ENCODE peak calls at places on chromosome 1, in six cellular contexts. L, B, V, M, Z and N are unnamed samples.

GRCh38 chr1:33823830-33824229 is 40.0 kb upstream of the HMGB4 start:
- DNase-seq in Z (no peak), M (no peak), B (no peak), V (no peak), L (no peak), N (no peak)

GRCh38 chr1:80155371-80155770 is 1148.8 kb upstream of the ADGRL4 start:
- DNase-seq in B (no peak), L (no peak), V (peak), M (no peak), Z (no peak), N (peak)

GRCh38 chr1:109812691-109813393 is 49.1 kb upstream of the EPS8L3 start:
- DNase-seq in L (no peak), Z (no peak), M (no peak), B (no peak), V (no peak), N (no peak)

GRCh38 chr1:63773815-63774616 is at the start of gene ROR1:
- DNase-seq in L (peak), B (peak), Z (peak), M (peak), V (peak), N (peak)

GRCh38 chr1:168709407-168709891 is 19.6 kb downstream of the DPT start:
- DNase-seq in L (peak), B (peak), M (no peak), V (peak), Z (no peak), N (peak)

GRCh38 chr1:79982218-79982617 is 975.7 kb upstream of the ADGRL4 start:
- DNase-seq in Z (peak), M (no peak), V (peak), B (peak), L (peak), N (no peak)

GRCh38 chr1:86774305-86775304 is 70.2 kb downstream of the SH3GLB1 start:
- DNase-seq in L (no peak), V (peak), M (peak), Z (peak), B (peak), N (peak)

GRCh38 chr1:19738106-19738505 is 61.6 kb downstream of the TMCO4 start:
- DNase-seq in L (no peak), Z (no peak), V (no peak), M (no peak), B (no peak), N (no peak)

GRCh38 chr1:165564561-165564960 is 20.8 kb downstream of the LRRC52 start:
- DNase-seq in B (no peak), M (peak), Z (no peak), V (no peak), L (no peak), N (no peak)

GRCh38 chr1:214494706-214495105 is 56.7 kb downstream of the PTPN14 start:
- DNase-seq in B (no peak), M (no peak), L (peak), V (no peak), Z (no peak), N (peak)

DNA sequence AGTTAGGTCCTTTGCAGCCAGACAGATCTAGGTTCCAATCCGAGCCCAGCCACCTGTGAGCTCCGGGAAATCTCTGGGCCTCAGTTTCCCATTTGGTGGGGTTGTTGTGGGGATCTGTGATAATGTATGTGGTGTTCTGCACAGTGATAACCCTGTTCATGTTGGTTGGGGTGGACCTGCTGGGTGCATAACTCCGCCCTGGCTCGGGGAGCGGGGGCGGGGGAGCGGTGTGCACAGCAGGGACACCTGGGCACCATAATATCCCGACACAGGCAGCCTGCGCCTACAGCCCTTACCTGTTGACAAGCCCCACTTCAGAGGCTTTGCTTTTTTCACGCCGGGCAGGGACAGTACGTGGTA is 48.0 kb upstream of the ACOT11 start:
- DNase-seq in M (no peak), B (no peak), L (no peak), Z (no peak), V (no peak), N (peak)
- H3K4me3 ChIP-seq in M (no peak), B (peak), L (no peak), Z (no peak), V (no peak), N (peak)

GRCh38 chr1:31396633-31397351 is 16.2 kb upstream of the SERINC2 start:
- DNase-seq in Z (no peak), M (no peak), L (no peak), V (peak), B (peak), N (peak)
- TF ChIP-seq CTCF in Z (peak), M (no peak), L (peak), V (peak), B (peak), N (peak)

GRCh38 chr1:94924967-94925366 is 1.9 kb downstream of the CNN3 start:
- DNase-seq in Z (no peak), B (no peak), V (peak), M (no peak), L (peak), N (no peak)

GRCh38 chr1:94925561-94926364 is 1.1 kb downstream of the CNN3 start:
- DNase-seq in L (peak), Z (peak), M (peak), V (peak), B (peak), N (peak)

GRCh38 chr1:94921977-94922376 is 4.9 kb downstream of the CNN3 start:
- DNase-seq in M (no peak), V (no peak), B (no peak), Z (no peak), L (no peak), N (no peak)

GRCh38 chr1:94920061-94920460 is 6.8 kb downstream of the CNN3 start:
- DNase-seq in M (no peak), V (no peak), B (no peak), Z (no peak), L (no peak), N (no peak)

DNA sequence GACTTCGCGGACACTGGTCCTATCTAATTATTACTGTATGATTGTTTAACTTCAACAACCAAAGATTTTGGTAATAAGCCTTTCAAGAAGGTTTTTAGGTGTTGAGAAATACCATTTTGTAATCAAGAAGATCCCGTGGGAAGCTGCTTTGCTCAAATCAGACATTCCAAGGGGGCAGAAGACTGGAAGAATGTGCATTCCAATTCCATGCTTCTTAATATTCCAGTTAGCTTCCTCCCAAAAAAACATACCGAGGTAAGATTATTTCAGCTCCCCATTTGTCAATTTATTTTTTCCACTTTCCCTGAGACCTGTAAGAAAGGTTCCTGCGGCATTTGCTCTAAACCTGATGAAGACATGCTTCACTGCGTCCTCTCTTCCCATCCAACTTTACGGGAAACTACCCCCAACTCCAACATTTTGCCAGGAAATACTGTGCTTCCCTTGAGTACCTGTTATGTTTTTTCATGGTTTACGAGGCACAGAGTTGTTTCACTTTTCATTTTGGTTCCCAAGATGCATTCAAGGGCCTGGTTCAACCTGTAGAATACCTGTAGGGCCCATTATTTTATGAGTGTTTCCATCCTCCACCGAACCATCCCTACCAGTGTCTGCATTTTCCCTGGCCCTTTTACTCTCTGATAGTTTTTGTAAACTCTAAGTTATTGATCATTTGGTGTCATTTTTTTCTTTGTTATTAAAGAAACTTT is 4.0 kb downstream of the CNN3 start:
- DNase-seq in V (peak), B (peak), M (no peak), L (peak), Z (no peak), N (no peak)
- H3K4me3 ChIP-seq in V (peak), B (peak), M (no peak), L (peak), Z (peak), N (no peak)

DNA sequence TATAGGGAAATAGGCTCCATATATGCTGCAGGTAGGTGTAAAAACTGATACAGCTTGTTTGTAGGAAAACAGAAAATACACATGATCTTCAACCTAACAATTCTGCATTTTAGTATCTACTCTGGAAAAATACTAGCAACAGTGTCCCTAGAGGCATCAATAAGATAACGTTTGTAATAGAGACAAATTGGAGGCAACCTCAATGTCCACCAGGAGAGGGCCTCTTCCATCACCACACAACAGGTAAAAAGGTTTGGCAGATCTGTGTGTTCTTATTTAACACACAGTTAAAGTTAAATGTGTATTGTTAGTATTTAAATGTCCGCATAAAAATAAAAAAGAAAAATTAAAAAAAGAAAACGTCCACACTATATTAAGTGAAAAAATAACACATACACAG is 5.4 kb downstream of the EIF2D start:
- DNase-seq in L (peak), M (peak), B (no peak), V (peak), Z (no peak), N (peak)
- TF ChIP-seq CTCF in L (peak), M (peak), B (peak), V (peak), Z (peak), N (peak)

GRCh38 chr1:234976880-234977680 is 151.6 kb downstream of the TOMM20 start:
- DNase-seq in B (no peak), M (no peak), V (no peak), L (no peak), Z (no peak), N (no peak)

GRCh38 chr1:234980224-234980656 is 148.4 kb downstream of the TOMM20 start:
- DNase-seq in L (no peak), Z (no peak), B (no peak), M (no peak), V (no peak), N (peak)

GRCh38 chr1:234977891-234978396 is 150.7 kb downstream of the TOMM20 start:
- DNase-seq in L (no peak), V (no peak), B (no peak), M (peak), Z (no peak), N (no peak)

GRCh38 chr1:234979316-234980223 is 149.1 kb downstream of the TOMM20 start:
- DNase-seq in B (no peak), L (no peak), V (no peak), M (no peak), Z (no peak), N (no peak)

DNA sequence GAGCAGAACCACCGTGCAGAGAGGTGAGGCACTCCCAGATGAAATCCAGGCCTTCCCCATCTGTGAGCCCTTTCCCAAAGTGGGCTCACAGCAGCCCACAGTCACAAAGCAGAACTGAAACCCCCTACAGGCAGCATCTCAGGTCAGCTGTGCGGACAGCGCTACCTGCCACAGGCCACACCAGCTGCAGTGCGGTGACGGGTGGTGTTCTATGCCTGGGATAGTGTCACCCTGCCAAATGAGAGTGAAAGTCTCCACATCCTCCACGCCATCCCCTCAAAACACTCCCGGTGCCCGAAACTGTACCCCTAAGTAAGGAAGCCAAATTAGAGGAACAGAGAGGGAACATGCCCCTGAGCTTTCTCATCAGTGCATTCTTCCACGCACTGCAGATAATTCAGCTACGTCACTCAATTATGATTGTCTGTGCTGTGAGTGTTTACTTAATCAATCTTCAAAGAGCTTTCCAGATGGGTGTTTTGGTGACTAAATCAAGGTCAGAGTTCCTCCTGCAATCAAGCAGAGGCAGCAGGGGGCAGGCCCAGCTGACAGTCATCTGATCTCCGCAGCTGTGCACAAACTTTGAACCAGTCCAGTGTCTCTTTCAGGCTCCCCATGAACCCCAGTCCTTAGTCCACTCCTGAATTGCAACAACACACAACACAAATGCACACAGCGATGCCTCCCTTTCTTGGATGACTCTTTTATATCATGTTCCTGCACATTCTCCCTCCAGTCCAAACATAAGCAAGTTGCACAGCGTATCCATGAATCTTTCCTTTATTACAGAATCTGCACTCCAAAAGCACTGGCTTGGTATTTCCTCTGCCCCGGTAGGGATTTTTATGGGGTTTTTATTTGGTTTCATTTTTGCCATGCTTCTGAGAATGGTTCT is 150.0 kb downstream of the TOMM20 start:
- DNase-seq in M (peak), B (peak), L (no peak), Z (peak), V (peak), N (peak)
- H3K4me3 ChIP-seq in M (no peak), B (no peak), L (no peak), Z (no peak), V (no peak), N (no peak)

GRCh38 chr1:94702440-94702810 is 117.7 kb upstream of the SLC44A3 start:
- DNase-seq in B (peak), L (no peak), Z (no peak), V (peak), M (no peak), N (no peak)

GRCh38 chr1:94697839-94698238 is 122.3 kb upstream of the SLC44A3 start:
- DNase-seq in V (no peak), M (no peak), L (no peak), B (no peak), Z (no peak), N (no peak)

GRCh38 chr1:94698341-94698740 is 121.8 kb upstream of the SLC44A3 start:
- DNase-seq in V (peak), L (no peak), M (no peak), B (no peak), Z (no peak), N (peak)

GRCh38 chr1:94701796-94702439 is 118.2 kb upstream of the SLC44A3 start:
- DNase-seq in B (no peak), M (no peak), Z (no peak), V (no peak), L (no peak), N (no peak)

GRCh38 chr1:94698759-94699502 is 121.2 kb upstream of the SLC44A3 start:
- DNase-seq in L (no peak), V (peak), M (no peak), B (peak), Z (no peak), N (peak)
- TF ChIP-seq CTCF in L (no peak), V (no peak), M (no peak), B (peak), Z (no peak), N (no peak)

DNA sequence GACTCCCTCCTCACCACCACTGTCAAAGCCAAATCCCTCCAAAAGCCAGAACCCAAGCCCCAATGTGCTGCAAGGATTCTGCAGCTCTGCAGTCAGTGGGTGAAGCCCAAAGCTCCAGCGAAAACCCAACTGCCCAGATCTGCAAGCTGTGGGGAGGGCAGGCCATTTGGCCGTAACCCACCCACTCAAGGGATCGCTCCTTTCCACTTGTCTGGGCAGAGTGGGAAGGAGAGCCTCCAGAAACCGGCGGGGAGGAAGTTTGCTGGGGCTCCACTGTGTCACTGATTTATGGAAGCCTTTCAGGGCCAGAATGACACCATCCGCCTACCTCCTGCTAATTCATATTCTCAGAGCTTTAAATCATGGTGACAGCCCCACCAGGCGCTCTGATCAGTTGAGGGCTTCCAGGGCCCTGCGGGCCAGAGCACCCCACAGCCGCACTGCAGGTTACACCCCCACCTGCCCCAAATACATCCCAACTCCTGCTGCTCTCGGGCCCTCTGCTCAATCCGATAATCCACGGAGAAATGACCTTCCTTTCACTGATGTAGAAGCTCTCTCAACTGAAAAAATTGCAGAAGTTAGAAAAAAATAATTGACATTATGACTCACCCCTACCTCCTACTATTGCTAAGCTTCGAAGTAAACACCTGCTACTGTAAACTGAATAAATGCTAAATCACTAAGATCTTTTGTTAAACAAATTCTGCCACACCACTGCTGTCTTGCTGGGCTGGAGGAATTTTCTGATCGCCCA is 40.6 kb upstream of the RAB4A start:
- DNase-seq in M (no peak), B (no peak), L (no peak), V (no peak), Z (no peak), N (peak)
- H3K4me3 ChIP-seq in M (no peak), B (no peak), L (no peak), V (no peak), Z (no peak), N (no peak)